ENCODE peak calls at places on chromosomes 1 and 21, in ten cellular contexts. T is RWPE2, O is sigmoid colon, G is psoas muscle, P is upper lobe of right lung, J is heart right ventricle, M is suprapubic skin, D is ovary, V is SJSA1, C is right atrium auricular region. A is an unnamed sample.

GRCh38 chr1:152901631-152902030 is 6.7 kb upstream of the IVL start:
- DNase-seq in T (no peak), O (no peak), G (no peak), P (no peak), J (no peak), M (peak; percentile 49), D (no peak), V (no peak), C (no peak), A (no peak)

GRCh38 chr1:58805716-58806571 is 22.1 kb upstream of the JUN start:
- DNase-seq in T (no peak), O (no peak), G (no peak), P (no peak), J (no peak), M (no peak), D (no peak), V (no peak), C (no peak), A (no peak)

GRCh38 chr1:19484793-19485361 is 462 bp downstream of the CAPZB start:
- DNase-seq in T (peak; percentile 68), O (peak; percentile 76), G (no peak), P (no peak), J (no peak), M (no peak), D (no peak), V (no peak), C (no peak), A (no peak)

GRCh38 chr21:41707231-41707988 is 59.4 kb downstream of the RIPK4 start:
- DNase-seq in T (no peak), O (no peak), G (no peak), P (no peak), J (no peak), M (no peak), D (no peak), V (no peak), C (no peak), A (no peak)

GRCh38 chr1:97919568-97920261 is 1.1 kb downstream of the DPYD start:
- DNase-seq in T (no peak), O (no peak), G (no peak), P (no peak), J (no peak), M (no peak), D (no peak), V (no peak), C (no peak), A (no peak)

GRCh38 chr1:26608895-26609294 is 79.3 kb downstream of the RPS6KA1 start:
- DNase-seq in T (no peak), O (no peak), G (no peak), P (no peak), J (no peak), M (no peak), D (no peak), V (no peak), C (no peak), A (no peak)

GRCh38 chr1:202162418-202163280 is 2.2 kb upstream of the PTPN7 start:
- DNase-seq in T (no peak), O (no peak), G (no peak), P (peak; percentile 61), J (no peak), M (no peak), D (peak; percentile 73), V (no peak), C (no peak), A (peak; percentile 20)

GRCh38 chr1:12113433-12114339 is 50.6 kb downstream of the TNFRSF8 start:
- DNase-seq in T (no peak), O (no peak), G (no peak), P (no peak), J (no peak), M (no peak), D (no peak), V (no peak), C (no peak), A (no peak)

GRCh38 chr21:38448619-38449186 is 49.6 kb downstream of the ERG start:
- DNase-seq in T (no peak), O (no peak), G (no peak), P (no peak), J (no peak), M (no peak), D (no peak), V (no peak), C (no peak), A (no peak)

GRCh38 chr1:1629430-1630190 is 2.4 kb upstream of the MMP23B start:
- DNase-seq in T (peak; percentile 50), O (peak; percentile 71), G (peak; percentile 63), P (peak; percentile 78), J (peak; percentile 38), M (no peak), D (peak; percentile 55), V (no peak), C (no peak), A (peak; percentile 82)

GRCh38 chr21:39845581-39846130 is 21.6 kb upstream of the PCP4 start:
- DNase-seq in T (no peak), O (no peak), G (no peak), P (no peak), J (no peak), M (no peak), D (no peak), V (no peak), C (no peak), A (no peak)

GRCh38 chr1:11501491-11501897 is 22.5 kb downstream of the DISP3 start:
- DNase-seq in T (peak; percentile 38), O (peak; percentile 56), G (peak; percentile 56), P (peak; percentile 55), J (peak; percentile 36), M (peak; percentile 54), D (peak; percentile 37), V (no peak), C (no peak), A (peak; percentile 28)

GRCh38 chr1:201655910-201656669 is 117.2 kb downstream of the NAV1 start:
- DNase-seq in T (no peak), O (no peak), G (no peak), P (no peak), J (peak; percentile 40), M (no peak), D (no peak), V (no peak), C (no peak), A (no peak)

GRCh38 chr1:168441745-168442144 is 102.1 kb downstream of the XCL2 start:
- DNase-seq in T (no peak), O (no peak), G (no peak), P (no peak), J (no peak), M (no peak), D (no peak), V (no peak), C (no peak), A (no peak)

GRCh38 chr1:175449306-175449705 is 256.7 kb upstream of the KIAA0040 start:
- DNase-seq in T (no peak), O (no peak), G (no peak), P (no peak), J (no peak), M (no peak), D (no peak), V (no peak), C (no peak), A (no peak)
- H3K4me3 ChIP-seq in T (no peak overlapping the region), O (no peak overlapping the region), G (no peak overlapping the region), P (no peak overlapping the region), J (no peak overlapping the region), M (no peak overlapping the region), D (no peak overlapping the region), V (no peak overlapping the region), C (no peak overlapping the region), A (no peak overlapping the region)

GRCh38 chr1:3172431-3173112 is 103.6 kb downstream of the PRDM16 start:
- DNase-seq in T (no peak), O (no peak), G (no peak), P (no peak), J (no peak), M (no peak), D (no peak), V (no peak), C (no peak), A (no peak)

GRCh38 chr1:3171761-3172160 is 102.8 kb downstream of the PRDM16 start:
- DNase-seq in T (no peak), O (no peak), G (no peak), P (no peak), J (no peak), M (no peak), D (no peak), V (no peak), C (no peak), A (no peak)

GRCh38 chr1:3168678-3169077 is 99.7 kb downstream of the PRDM16 start:
- DNase-seq in T (no peak), O (no peak), G (no peak), P (peak; percentile 77), J (no peak), M (no peak), D (no peak), V (no peak), C (no peak), A (no peak)

GRCh38 chr1:3169621-3170356 is 100.8 kb downstream of the PRDM16 start:
- DNase-seq in T (no peak), O (no peak), G (no peak), P (no peak), J (no peak), M (no peak), D (no peak), V (no peak), C (no peak), A (no peak)

GRCh38 chr1:3170566-3171453 is 101.8 kb downstream of the PRDM16 start:
- DNase-seq in T (no peak), O (peak; percentile 94), G (peak; percentile 86), P (peak; percentile 85), J (peak; percentile 87), M (no peak), D (peak; percentile 94), V (no peak), C (peak; percentile 69), A (no peak)
- H3K27ac ChIP-seq in T (no peak overlapping the region), O (peak overlapping the region; percentile 83), G (peak overlapping the region; percentile 88), P (peak overlapping the region; percentile 83), J (peak overlapping the region; percentile 80), M (peak overlapping the region; percentile 67), D (peak overlapping the region; percentile 9), V (no peak overlapping the region), C (peak overlapping the region; percentile 94), A (no peak overlapping the region)

DNA sequence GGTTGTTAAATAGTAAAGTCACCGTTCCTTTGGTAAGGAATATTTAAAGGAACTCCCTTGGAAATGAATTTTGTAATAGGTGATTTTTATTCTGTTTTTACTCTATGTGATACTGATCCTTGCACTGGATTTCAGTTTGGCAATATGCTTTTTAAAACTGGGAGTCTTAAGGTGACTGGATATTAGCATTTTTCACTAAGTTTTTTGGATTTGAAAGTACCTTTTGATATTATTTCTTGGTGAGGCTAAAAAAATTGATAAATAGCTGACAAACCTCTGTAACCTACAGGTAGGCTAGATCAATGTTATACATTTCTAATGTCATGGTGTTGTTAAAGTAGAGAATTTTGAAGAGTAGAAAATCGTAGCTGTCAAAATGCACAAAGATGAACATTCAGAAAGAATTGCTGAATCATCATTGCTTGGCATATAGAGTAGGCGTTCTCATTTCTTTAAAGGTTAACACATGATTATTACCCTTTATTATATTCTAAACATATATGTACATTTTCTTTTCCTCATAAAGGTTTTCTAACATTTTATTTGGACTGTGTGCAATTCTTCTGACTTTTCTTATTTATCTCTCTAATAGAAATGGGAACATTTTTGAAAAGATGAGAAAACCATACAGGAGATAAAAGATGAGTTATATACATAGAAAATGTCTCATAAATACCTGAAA is 1.5 kb upstream of the DNAJB4 start:
- DNase-seq in T (no peak), O (no peak), G (no peak), P (no peak), J (no peak), M (no peak), D (no peak), V (no peak), C (no peak), A (no peak)
- H3K4me3 ChIP-seq in T (no peak overlapping the region), O (no peak overlapping the region), G (peak overlapping the region; percentile 69), P (no peak overlapping the region), J (peak overlapping the region; percentile 67), M (no peak overlapping the region), D (no peak overlapping the region), V (no peak overlapping the region), C (no peak overlapping the region), A (no peak overlapping the region)

GRCh38 chr1:24002664-24003063 is 22.5 kb upstream of the SRSF10 start:
- DNase-seq in T (no peak), O (no peak), G (no peak), P (no peak), J (no peak), M (no peak), D (no peak), V (no peak), C (no peak), A (no peak)
- H3K27ac ChIP-seq in T (peak overlapping the region; percentile 45), O (no peak overlapping the region), G (peak overlapping the region; percentile 62), P (no peak overlapping the region), J (no peak overlapping the region), M (no peak overlapping the region), D (no peak overlapping the region), V (no peak overlapping the region), C (no peak overlapping the region), A (no peak overlapping the region)